ENCODE peak calls at places on chromosomes 1 and 21, in six cellular contexts. J is Right ventricle myocardium inferior; H is stimulated activated CD8-positive, alpha-beta memory T cell treated with anti-CD3 and anti-CD28 coated beads, Interleukin-15, amount 100 ng/mL, for 48 hours; P is endothelial cell; C is Kasumi-1; S is NCI-H146. U is an unnamed sample.

GRCh38 chr1:81967957-81968356 is 167.2 kb downstream of the ADGRL2 start:
- DNase-seq in J (no peak), H (no peak), P (no peak), C (no peak), S (peak), U (no peak)

GRCh38 chr1:56821462-56821797 is 2.2 kb upstream of the FYB2 start:
- DNase-seq in J (no peak), H (no peak), P (no peak), C (no peak), S (no peak), U (no peak)

GRCh38 chr21:34935868-34936267 is 113.2 kb downstream of the RUNX1 start:
- DNase-seq in J (no peak), H (no peak), P (no peak), C (no peak), S (no peak), U (no peak)

GRCh38 chr1:68495968-68496679 is 758 bp downstream of the DEPDC1 start:
- DNase-seq in J (no peak), H (no peak), P (peak), C (peak), S (no peak), U (no peak)

GRCh38 chr1:181583598-181583997 is 100.3 kb downstream of the CACNA1E start:
- DNase-seq in J (no peak), H (no peak), P (no peak), C (no peak), S (no peak), U (no peak)

GRCh38 chr21:21463456-21463855 is 465.2 kb downstream of the NCAM2 start:
- DNase-seq in J (no peak), H (no peak), P (peak), C (no peak), S (no peak), U (no peak)

GRCh38 chr1:65538013-65538578 is 117.6 kb downstream of the LEPR start:
- DNase-seq in J (no peak), H (no peak), P (no peak), C (peak), S (no peak), U (no peak)

GRCh38 chr1:245493029-245493428 is 338.2 kb downstream of the KIF26B start:
- DNase-seq in J (no peak), H (no peak), P (no peak), C (no peak), S (no peak), U (no peak)

GRCh38 chr1:104765115-104765514 is 1015.4 kb downstream of the AMY1C start:
- DNase-seq in J (no peak), H (no peak), P (no peak), C (peak), S (no peak), U (no peak)

GRCh38 chr1:224157316-224157715 is 25.7 kb upstream of the DEGS1 start:
- DNase-seq in J (no peak), H (no peak), P (no peak), C (no peak), S (no peak), U (no peak)

U was measured in lung.